ENCODE peak calls at places on chromosomes 2 and 18, in six cellular contexts. L, W, D, Z, V and X are unnamed samples.

GRCh38 chr18:57542801-57543427 is 43.6 kb downstream of the FECH start:
- DNase-seq in L (no peak), Z (no peak), V (no peak), W (no peak), D (no peak), X (no peak)

GRCh38 chr2:16091576-16092282 is 151.4 kb downstream of the MYCN start:
- DNase-seq in Z (no peak), W (no peak), L (no peak), D (no peak), V (no peak), X (no peak)

GRCh38 chr2:98768765-98769476 is 38.0 kb upstream of the MGAT4A start:
- DNase-seq in D (no peak), L (no peak), V (peak; percentile 22), Z (no peak), W (no peak), X (no peak)

GRCh38 chr18:8910186-8910585 is 192.3 kb upstream of the NDUFV2 start:
- DNase-seq in W (no peak), Z (no peak), D (no peak), V (no peak), L (no peak), X (no peak)

GRCh38 chr2:171319164-171319810 is 114.5 kb downstream of the METTL8 start:
- DNase-seq in L (no peak), V (no peak), Z (no peak), D (no peak), W (no peak), X (no peak)

GRCh38 chr2:67050621-67051020 is 346.5 kb upstream of the ETAA1 start:
- DNase-seq in W (no peak), V (no peak), Z (no peak), L (no peak), D (no peak), X (no peak)

GRCh38 chr2:182824759-182825143 is 41.7 kb downstream of the FRZB start:
- DNase-seq in L (no peak), D (no peak), Z (no peak), V (no peak), W (no peak), X (no peak)

GRCh38 chr2:44135307-44135706 is 33.4 kb upstream of the PPM1B start:
- DNase-seq in Z (no peak), D (no peak), L (no peak), V (no peak), W (no peak), X (no peak)

GRCh38 chr18:62720766-62721613 is 5.6 kb downstream of the PHLPP1 start:
- DNase-seq in W (no peak), V (no peak), Z (no peak), L (no peak), D (no peak), X (no peak)

GRCh38 chr18:54532222-54532621 is 58.8 kb upstream of the DYNAP start:
- DNase-seq in D (no peak), L (no peak), V (no peak), Z (no peak), W (no peak), X (no peak)

GRCh38 chr2:190342601-190343000 is 788 bp upstream of the INPP1 start:
- DNase-seq in Z (no peak), L (no peak), V (no peak), D (no peak), W (no peak), X (no peak)

DNA sequence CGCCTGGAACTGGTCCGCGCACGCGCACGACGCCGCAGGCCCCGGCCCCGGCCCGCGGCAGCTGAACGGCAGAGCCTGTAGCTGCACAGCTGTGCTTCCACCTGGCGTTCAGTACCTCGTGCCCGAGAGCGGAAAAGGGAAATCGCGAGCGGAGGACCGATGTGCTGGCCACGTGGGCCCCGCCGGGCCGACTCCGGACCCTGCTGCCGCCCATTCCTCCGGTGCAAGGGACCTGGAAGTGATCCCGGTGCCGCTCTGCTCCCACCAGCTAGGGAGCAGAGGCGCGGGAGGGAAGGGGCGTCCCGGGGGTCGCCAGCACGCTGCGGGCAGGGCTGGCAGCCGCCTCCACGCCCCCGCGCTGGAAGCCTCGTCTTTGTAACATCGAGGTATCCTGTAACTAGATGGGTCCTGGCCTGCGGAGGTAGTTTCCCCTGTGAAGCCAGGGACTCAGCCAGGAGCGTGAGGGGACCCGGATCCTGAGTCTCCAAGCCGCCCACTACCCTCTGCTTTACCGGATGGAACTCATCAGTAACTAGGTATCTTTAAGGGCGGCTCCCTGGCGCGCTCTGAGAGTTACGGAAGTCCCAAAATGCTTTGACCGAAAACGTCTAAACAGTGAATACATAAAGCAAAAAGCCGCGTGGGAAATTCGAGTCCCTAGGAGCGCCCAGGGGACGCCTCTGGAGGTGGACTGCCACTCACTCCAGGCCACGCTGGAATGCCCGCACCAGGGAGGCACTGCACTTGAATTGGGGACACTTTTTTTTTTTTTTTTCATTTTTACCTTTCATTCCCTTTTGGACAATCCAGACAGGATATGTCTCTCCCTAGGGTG is 736 bp upstream of the ODC1 start:
- DNase-seq in D (no peak), Z (peak; percentile 92), W (peak; percentile 93), L (peak; percentile 77), V (peak; percentile 82), X (peak; percentile 70)
- TF ChIP-seq POLR2A in D (peak; percentile 75), Z (peak; percentile 76), W (peak; percentile 61), L (peak; percentile 69), V (peak; percentile 52), X (peak; percentile 67)

GRCh38 chr2:218711550-218711929 is 905 bp downstream of the TTLL4 start:
- DNase-seq in W (no peak), Z (no peak), D (no peak), L (no peak), V (no peak), X (peak; percentile 23)

GRCh38 chr2:218709906-218710305 is 729 bp upstream of the TTLL4 start:
- DNase-seq in D (no peak), Z (no peak), L (no peak), V (no peak), W (no peak), X (no peak)

GRCh38 chr2:218708086-218708485 is 2.5 kb upstream of the TTLL4 start:
- DNase-seq in L (no peak), W (no peak), V (no peak), Z (no peak), D (no peak), X (no peak)

GRCh38 chr2:218710334-218710686 is 325 bp upstream of the TTLL4 start:
- DNase-seq in D (no peak), V (no peak), Z (no peak), L (no peak), W (no peak), X (no peak)

GRCh38 chr2:218710687-218711549 is at the start of gene TTLL4:
- DNase-seq in D (peak; percentile 97), W (peak; percentile 97), Z (peak; percentile 95), V (peak; percentile 97), L (peak; percentile 87), X (peak; percentile 97)
- TF ChIP-seq POLR2A in D (peak; percentile 87), W (peak; percentile 80), Z (peak; percentile 87), V (peak; percentile 87), L (peak; percentile 65), X (peak; percentile 67)

DNA sequence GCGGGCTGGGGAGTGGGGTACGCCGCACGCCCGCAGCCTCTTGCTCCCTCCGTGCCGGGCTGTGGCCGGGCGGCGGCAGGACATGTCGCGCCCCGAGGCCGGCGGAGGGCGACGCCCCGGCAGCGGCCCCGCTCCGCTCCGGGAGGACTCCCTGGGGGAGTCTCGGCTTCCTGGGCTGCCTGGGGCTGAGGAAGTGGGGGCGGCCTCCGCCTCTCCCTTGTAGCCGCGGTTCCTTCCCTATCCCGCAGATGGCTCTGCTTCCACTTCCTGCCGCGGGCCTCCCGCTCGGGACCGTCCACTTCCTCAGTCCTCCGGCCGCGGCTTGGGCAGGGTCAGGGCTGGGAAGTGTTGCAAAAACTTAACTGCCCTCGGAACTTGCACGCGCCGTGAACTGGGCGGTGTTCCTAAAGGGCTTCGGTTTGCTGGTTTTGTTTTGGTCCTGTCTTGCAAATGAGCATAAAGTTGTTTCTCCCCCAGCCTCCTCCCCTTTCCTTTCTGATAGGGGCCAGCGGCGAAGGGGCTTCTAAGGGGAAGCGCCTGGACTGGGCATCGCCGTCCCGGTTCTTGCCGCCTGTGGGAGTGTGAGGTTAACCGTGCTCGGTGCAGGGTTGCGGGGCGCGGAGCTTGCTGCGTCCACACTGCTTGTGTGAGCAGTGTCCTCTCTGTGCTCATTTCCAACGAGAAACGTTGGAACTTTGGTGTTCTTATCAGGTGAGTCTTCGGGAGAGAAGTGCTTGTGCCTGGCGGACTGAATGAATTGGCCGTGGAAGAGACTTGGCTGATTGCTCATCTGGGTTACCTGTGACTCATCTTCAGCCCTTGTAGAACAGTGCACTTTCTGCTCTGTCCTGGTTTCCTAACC is 600 bp downstream of the RALB start:
- DNase-seq in L (no peak), Z (peak; percentile 64), V (peak; percentile 62), W (peak; percentile 78), D (peak; percentile 76), X (peak; percentile 77)
- TF ChIP-seq POLR2A in L (no peak), Z (no peak), V (no peak), W (peak; percentile 55), D (no peak), X (no peak)

GRCh38 chr2:204329532-204329931 is 215.7 kb upstream of the PARD3B start:
- DNase-seq in V (no peak), Z (no peak), D (no peak), W (no peak), L (no peak), X (no peak)
- TF ChIP-seq POLR2A in V (no peak), Z (no peak), D (no peak), W (no peak), L (no peak), X (no peak)

GRCh38 chr2:64654993-64655666 is 1.4 kb upstream of the SERTAD2 start:
- DNase-seq in Z (peak; percentile 56), L (no peak), V (no peak), W (no peak), D (peak; percentile 60), X (peak; percentile 55)

GRCh38 chr2:64655873-64656272 is 2.2 kb upstream of the SERTAD2 start:
- DNase-seq in L (no peak), W (no peak), V (no peak), D (no peak), Z (no peak), X (no peak)

GRCh38 chr2:64652231-64653173 is 1.2 kb downstream of the SERTAD2 start:
- DNase-seq in L (no peak), V (peak; percentile 45), Z (peak; percentile 51), W (peak; percentile 44), D (peak; percentile 57), X (peak; percentile 88)

GRCh38 chr2:64653174-64654062 is at the start of gene SERTAD2:
- DNase-seq in Z (peak; percentile 82), L (no peak), W (peak; percentile 89), V (peak; percentile 87), D (peak; percentile 74), X (peak; percentile 88)

GRCh38 chr2:64654063-64654811 is 524 bp upstream of the SERTAD2 start:
- DNase-seq in L (peak; percentile 64), Z (peak; percentile 62), D (peak; percentile 76), V (peak; percentile 67), W (peak; percentile 74), X (peak; percentile 88)
- TF ChIP-seq POLR2A in L (peak; percentile 59), Z (peak; percentile 74), D (peak; percentile 54), V (no peak), W (peak; percentile 94), X (peak; percentile 92)